ENCODE peak calls at places on chromosomes 16 and 17, in nine cellular contexts. Z, W, D, U, C, N, K, Y and X are unnamed samples.

GRCh38 chr16:80569440-80570105 is 28.8 kb downstream of the DYNLRB2 start:
- DNase-seq in Z (no peak), W (no peak), D (no peak), U (peak; percentile 52), C (no peak), N (no peak), K (no peak), Y (no peak), X (no peak)

GRCh38 chr16:54287758-54288591 is 1.4 kb upstream of the IRX3 start:
- DNase-seq in Z (no peak), W (no peak), D (peak; percentile 84), U (no peak), C (no peak), N (no peak), K (peak; percentile 57), Y (no peak), X (no peak)

GRCh38 chr17:38461683-38462082 is 33.4 kb downstream of the ARHGAP23 start:
- DNase-seq in Z (no peak), W (no peak), D (no peak), U (no peak), C (no peak), N (no peak), K (no peak), Y (no peak), X (no peak)

GRCh38 chr17:13025687-13026086 is 7.9 kb upstream of the ELAC2 start:
- DNase-seq in Z (no peak), W (no peak), D (no peak), U (no peak), C (no peak), N (no peak), K (no peak), Y (no peak), X (no peak)

GRCh38 chr17:50631908-50632571 is 2.6 kb upstream of the ABCC3 start:
- DNase-seq in Z (no peak), W (no peak), D (peak; percentile 34), U (no peak), C (no peak), N (no peak), K (no peak), Y (no peak), X (no peak)

GRCh38 chr17:4182043-4182442 is 39.0 kb downstream of the CYB5D2 start:
- DNase-seq in Z (no peak), W (no peak), D (no peak), U (no peak), C (no peak), N (no peak), K (no peak), Y (no peak), X (no peak)

GRCh38 chr16:65751622-65752598 is 614.6 kb upstream of the CDH5 start:
- DNase-seq in Z (no peak), W (no peak), D (no peak), U (peak; percentile 47), C (no peak), N (no peak), K (no peak), Y (no peak), X (no peak)

GRCh38 chr17:45384047-45384799 is 48.4 kb downstream of the ARHGAP27 start:
- DNase-seq in Z (no peak), W (no peak), D (no peak), U (peak; percentile 44), C (peak; percentile 74), N (no peak), K (no peak), Y (no peak), X (no peak)

GRCh38 chr16:66460703-66461102 is 33.6 kb downstream of the BEAN1 start:
- DNase-seq in Z (no peak), W (no peak), D (no peak), U (no peak), C (no peak), N (no peak), K (no peak), Y (no peak), X (no peak)

GRCh38 chr17:1713878-1714487 is 3.8 kb upstream of the TLCD2 start:
- DNase-seq in Z (no peak), W (no peak), D (peak; percentile 64), U (peak; percentile 61), C (peak; percentile 17), N (no peak), K (peak; percentile 86), Y (no peak), X (peak; percentile 26)

GRCh38 chr16:50442221-50442620 is 73.4 kb upstream of the BRD7 start:
- DNase-seq in Z (no peak), W (no peak), D (no peak), U (no peak), C (no peak), N (no peak), K (no peak), Y (no peak), X (no peak)

GRCh38 chr17:74447628-74448159 is 15.8 kb downstream of the GPRC5C start:
- DNase-seq in Z (no peak), W (no peak), D (peak; percentile 35), U (no peak), C (no peak), N (no peak), K (no peak), Y (no peak), X (no peak)

GRCh38 chr17:39730095-39730921 is at the start of gene MIEN1:
- DNase-seq in Z (peak; percentile 97), W (peak; percentile 36), D (peak; percentile 98), U (peak; percentile 87), C (peak; percentile 86), N (peak; percentile 98), K (peak; percentile 95), Y (peak; percentile 91), X (peak; percentile 88)

GRCh38 chr16:88305176-88305575 is 77.6 kb upstream of the ZNF469 start:
- DNase-seq in Z (no peak), W (no peak), D (peak; percentile 27), U (no peak), C (no peak), N (peak; percentile 33), K (no peak), Y (no peak), X (no peak)

GRCh38 chr16:2465653-2466415 is 5.3 kb upstream of the NTN3 start:
- DNase-seq in Z (no peak), W (no peak), D (peak; percentile 25), U (no peak), C (peak; percentile 25), N (no peak), K (peak; percentile 57), Y (peak; percentile 46), X (no peak)

GRCh38 chr16:55849536-55849935 is 16.6 kb upstream of the CES1 start:
- DNase-seq in Z (no peak), W (no peak), D (no peak), U (no peak), C (no peak), N (no peak), K (no peak), Y (no peak), X (no peak)

GRCh38 chr16:55856950-55857349 is 18.2 kb downstream of the CES5A start:
- DNase-seq in Z (no peak), W (no peak), D (no peak), U (no peak), C (no peak), N (no peak), K (no peak), Y (no peak), X (no peak)

DNA sequence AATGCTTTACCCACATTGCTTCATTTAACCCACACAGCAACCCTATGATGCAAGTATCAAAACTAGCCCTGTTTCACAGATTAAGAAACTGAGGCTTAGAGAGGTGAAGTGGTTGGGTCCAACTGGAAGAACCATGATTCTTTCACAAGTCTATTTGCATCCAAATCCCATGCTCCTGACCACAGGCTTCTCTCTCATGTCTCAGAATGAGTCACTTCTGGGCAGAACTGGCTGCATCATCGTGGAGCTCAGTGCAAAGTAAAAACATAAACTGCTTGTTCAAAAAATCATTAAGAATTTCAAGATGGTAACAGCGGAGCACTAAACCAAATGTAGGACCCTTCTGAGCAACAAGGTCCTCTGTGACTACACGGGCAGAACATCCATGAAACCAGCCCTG is 20.2 kb upstream of the CES1 start:
- DNase-seq in Z (no peak), W (no peak), D (no peak), U (no peak), C (no peak), N (no peak), K (no peak), Y (no peak), X (no peak)
- H3K27ac ChIP-seq in Z (no peak overlapping the region), W (no peak overlapping the region), D (no peak overlapping the region), U (no peak overlapping the region), C (no peak overlapping the region), N (no peak overlapping the region), K (no peak overlapping the region), Y (no peak overlapping the region), X (no peak overlapping the region)

GRCh38 chr16:86520317-86521210 is 10.2 kb downstream of the FOXF1 start:
- DNase-seq in Z (no peak), W (no peak), D (peak; percentile 40), U (no peak), C (no peak), N (peak; percentile 55), K (no peak), Y (no peak), X (no peak)
- TF ChIP-seq CTCF in Z (no peak), W (no peak), D (no peak), U (no peak), C (no peak), N (peak; percentile 0), K (no peak), Y (peak; percentile 44), X (no peak)

GRCh38 chr17:54920819-54921218 is 20.2 kb downstream of the TOM1L1 start:
- DNase-seq in Z (no peak), W (no peak), D (no peak), U (no peak), C (no peak), N (no peak), K (no peak), Y (no peak), X (no peak)

GRCh38 chr17:54919456-54919855 is 18.8 kb downstream of the TOM1L1 start:
- DNase-seq in Z (no peak), W (no peak), D (no peak), U (no peak), C (no peak), N (no peak), K (no peak), Y (no peak), X (no peak)

GRCh38 chr17:54924405-54924804 is 23.8 kb downstream of the TOM1L1 start:
- DNase-seq in Z (no peak), W (no peak), D (no peak), U (no peak), C (no peak), N (no peak), K (no peak), Y (no peak), X (no peak)
- H3K4me3 ChIP-seq in Z (no peak overlapping the region), W (no peak overlapping the region), D (no peak overlapping the region), U (no peak overlapping the region), C (no peak overlapping the region), N (no peak overlapping the region), K (no peak overlapping the region), Y (no peak overlapping the region), X (no peak overlapping the region)

GRCh38 chr17:28726912-28727726 is 1.1 kb upstream of the TLCD1 start:
- DNase-seq in Z (peak; percentile 96), W (peak; percentile 72), D (peak; percentile 99), U (peak; percentile 96), C (peak; percentile 96), N (peak; percentile 97), K (peak; percentile 98), Y (peak; percentile 95), X (peak; percentile 84)
- H3K27ac ChIP-seq in Z (peak overlapping the region; percentile 99), W (peak overlapping the region; percentile 93), D (peak overlapping the region; percentile 94), U (peak overlapping the region; percentile 75), C (peak overlapping the region; percentile 93), N (peak overlapping the region; percentile 97), K (peak overlapping the region; percentile 77), Y (peak overlapping the region; percentile 94), X (peak overlapping the region; percentile 48)